ENCODE peak calls at places on chromosomes 6 and 20, in eight cellular contexts. I is PC-3, P is GM13977, H is HL-60, D is adrenal gland, K is osteocyte, J is left ventricle myocardium inferior, N is progenitor cell of endocrine pancreas. V is an unnamed sample.

GRCh38 chr20:48599748-48600469 is 227.9 kb downstream of the PREX1 start:
- DNase-seq in I (no peak), P (no peak), H (no peak), D (no peak), K (no peak), J (no peak), N (no peak), V (no peak)

GRCh38 chr20:53763707-53764415 is 170.2 kb upstream of the ZNF217 start:
- DNase-seq in I (peak), P (no peak), H (no peak), D (no peak), K (no peak), J (no peak), N (no peak), V (no peak)

GRCh38 chr20:19881990-19882389 is 123.9 kb downstream of the RIN2 start:
- DNase-seq in I (no peak), P (no peak), H (no peak), D (no peak), K (no peak), J (no peak), N (no peak), V (no peak)

GRCh38 chr20:3616250-3616649 is 46.9 kb downstream of the GFRA4 start:
- DNase-seq in I (peak), P (no peak), H (no peak), D (no peak), K (no peak), J (peak), N (no peak), V (no peak)

GRCh38 chr20:1215386-1216170 is 10.3 kb upstream of the RAD21L1 start:
- DNase-seq in I (no peak), P (no peak), H (no peak), D (no peak), K (no peak), J (no peak), N (no peak), V (no peak)

GRCh38 chr20:38692436-38693411 is 31.6 kb upstream of the SLC32A1 start:
- DNase-seq in I (peak), P (peak), H (peak), D (peak), K (no peak), J (peak), N (peak), V (peak)

GRCh38 chr6:155916870-155917624 is 461.4 kb upstream of the NOX3 start:
- DNase-seq in I (no peak), P (no peak), H (no peak), D (no peak), K (no peak), J (no peak), N (no peak), V (no peak)

GRCh38 chr6:137271245-137272183 is 52.3 kb upstream of the IFNGR1 start:
- DNase-seq in I (peak), P (peak), H (peak), D (no peak), K (no peak), J (no peak), N (no peak), V (no peak)

GRCh38 chr6:169571123-169571962 is 130.5 kb downstream of the WDR27 start:
- DNase-seq in I (peak), P (no peak), H (no peak), D (no peak), K (no peak), J (no peak), N (no peak), V (no peak)

GRCh38 chr20:21259346-21259745 is 43.8 kb upstream of the XRN2 start:
- DNase-seq in I (no peak), P (no peak), H (no peak), D (no peak), K (no peak), J (no peak), N (no peak), V (no peak)

GRCh38 chr6:168625602-168626001 is 184.6 kb downstream of the SMOC2 start:
- DNase-seq in I (no peak), P (no peak), H (no peak), D (no peak), K (no peak), J (no peak), N (no peak), V (no peak)

GRCh38 chr20:10125757-10126156 is 91.0 kb downstream of the ANKEF1 start:
- DNase-seq in I (peak), P (no peak), H (no peak), D (peak), K (no peak), J (no peak), N (no peak), V (no peak)

GRCh38 chr6:131225127-131225526 is 89.9 kb downstream of the AKAP7 start:
- DNase-seq in I (no peak), P (no peak), H (no peak), D (no peak), K (no peak), J (no peak), N (no peak), V (no peak)

GRCh38 chr6:68638225-68638900 is 3.3 kb downstream of the ADGRB3 start:
- DNase-seq in I (peak), P (peak), H (no peak), D (no peak), K (no peak), J (peak), N (no peak), V (no peak)

GRCh38 chr6:129701721-129702455 is 8.1 kb downstream of the ARHGAP18 start:
- DNase-seq in I (no peak), P (no peak), H (no peak), D (no peak), K (no peak), J (no peak), N (no peak), V (no peak)

GRCh38 chr20:11791316-11792228 is 126.1 kb upstream of the BTBD3 start:
- DNase-seq in I (peak), P (no peak), H (no peak), D (no peak), K (no peak), J (no peak), N (no peak), V (no peak)

GRCh38 chr20:10478205-10478604 is 43.1 kb downstream of the SLX4IP start:
- DNase-seq in I (no peak), P (peak), H (no peak), D (no peak), K (no peak), J (no peak), N (no peak), V (no peak)

GRCh38 chr6:13762648-13763441 is 51.2 kb upstream of the RANBP9 start:
- DNase-seq in I (no peak), P (peak), H (peak), D (no peak), K (no peak), J (no peak), N (no peak), V (no peak)

GRCh38 chr20:56826971-56827645 is 198.0 kb downstream of the TFAP2C start:
- DNase-seq in I (peak), P (no peak), H (no peak), D (no peak), K (no peak), J (no peak), N (no peak), V (no peak)

GRCh38 chr6:122772724-122773123 is 6.8 kb upstream of the FABP7 start:
- DNase-seq in I (peak), P (no peak), H (no peak), D (no peak), K (no peak), J (no peak), N (no peak), V (no peak)

GRCh38 chr6:159012201-159012600 is 12.2 kb upstream of the RSPH3 start:
- DNase-seq in I (no peak), P (no peak), H (no peak), D (no peak), K (no peak), J (no peak), N (no peak), V (no peak)

GRCh38 chr20:31572042-31572700 is 32.9 kb upstream of the ID1 start:
- DNase-seq in I (no peak), P (no peak), H (no peak), D (no peak), K (no peak), J (peak), N (no peak), V (peak)

GRCh38 chr6:74870403-74870802 is 335.4 kb downstream of the COL12A1 start:
- DNase-seq in I (peak), P (no peak), H (no peak), D (no peak), K (no peak), J (no peak), N (no peak), V (no peak)
- TF ChIP-seq CTCF in I (no peak), P (no peak), H (no peak), D (no peak), K (peak), J (peak), N (no peak), V (no peak)

GRCh38 chr6:125509477-125509876 is 207.7 kb upstream of the HDDC2 start:
- DNase-seq in I (no peak), P (no peak), H (no peak), D (no peak), K (no peak), J (no peak), N (no peak), V (no peak)
- TF ChIP-seq CTCF in I (no peak), P (no peak), H (no peak), D (no peak), K (no peak), J (no peak), N (no peak), V (no peak)

GRCh38 chr6:102619585-102619984 is 1226.1 kb downstream of the GRIK2 start:
- DNase-seq in I (peak), P (peak), H (peak), D (no peak), K (no peak), J (no peak), N (no peak), V (no peak)
- TF ChIP-seq CTCF in I (peak), P (peak), H (peak), D (peak), K (peak), J (peak), N (peak), V (no peak)

GRCh38 chr6:26459023-26459810 is 1.5 kb downstream of the BTN2A1 start:
- DNase-seq in I (no peak), P (no peak), H (no peak), D (no peak), K (no peak), J (no peak), N (no peak), V (no peak)

GRCh38 chr6:26454641-26455040 is 3.1 kb upstream of the BTN2A1 start:
- DNase-seq in I (no peak), P (no peak), H (no peak), D (no peak), K (no peak), J (no peak), N (no peak), V (no peak)

GRCh38 chr6:26457407-26457795 is 354 bp upstream of the BTN2A1 start:
- DNase-seq in I (no peak), P (no peak), H (no peak), D (peak), K (no peak), J (peak), N (no peak), V (no peak)

GRCh38 chr6:26455357-26455970 is 2.3 kb upstream of the BTN2A1 start:
- DNase-seq in I (no peak), P (no peak), H (no peak), D (no peak), K (no peak), J (no peak), N (no peak), V (no peak)

DNA sequence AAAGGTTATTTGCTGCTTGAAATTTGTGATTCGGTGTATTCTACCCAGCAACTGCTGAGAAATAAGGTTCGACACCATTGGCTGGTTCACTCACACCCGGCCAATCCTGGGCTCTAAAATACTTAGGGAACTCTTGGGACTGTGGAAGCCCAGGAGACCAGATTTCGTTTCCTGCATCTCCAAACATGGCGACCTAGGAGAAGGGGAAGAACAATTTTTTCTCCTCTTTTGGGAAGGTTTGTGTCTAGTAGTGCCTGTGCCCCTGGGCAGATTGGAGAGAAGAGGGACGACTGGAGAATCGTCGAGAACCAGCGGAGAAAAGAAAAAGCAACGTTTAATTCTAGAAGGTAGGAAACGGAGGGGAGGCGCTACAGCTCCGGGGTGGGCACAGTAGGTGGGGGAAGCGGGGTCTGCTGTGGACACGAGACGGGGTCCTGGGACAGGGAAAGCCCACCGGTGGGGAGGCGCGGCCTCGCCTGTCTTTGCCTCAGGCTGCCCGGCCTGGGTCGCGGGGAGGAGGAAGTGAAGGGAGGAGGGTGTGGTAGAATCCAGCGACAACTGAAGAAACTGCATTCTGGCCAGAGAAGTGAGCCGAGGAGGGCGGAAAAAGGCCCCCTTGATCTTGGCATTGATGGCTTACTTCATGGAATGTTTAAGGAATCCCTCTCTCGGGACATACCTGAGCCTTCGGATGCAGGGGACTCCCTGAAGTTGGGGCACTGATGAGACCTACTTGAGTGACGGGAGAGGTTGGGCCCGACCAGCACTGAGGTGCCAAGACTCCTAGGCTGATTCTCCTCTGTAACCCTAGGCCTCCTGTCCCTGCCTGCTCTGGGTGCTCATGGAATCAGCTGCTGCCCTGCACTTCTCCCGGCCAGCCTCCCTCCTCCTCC is at the start of gene BTN2A1:
- DNase-seq in I (peak), P (peak), H (peak), D (peak), K (peak), J (peak), N (peak), V (peak)
- TF ChIP-seq CTCF in I (no peak), P (no peak), H (no peak), D (no peak), K (no peak), J (no peak), N (no peak), V (no peak)

GRCh38 chr6:128487055-128487454 is 33.3 kb downstream of the PTPRK start:
- DNase-seq in I (peak), P (no peak), H (no peak), D (no peak), K (no peak), J (no peak), N (no peak), V (no peak)
- TF ChIP-seq CTCF in I (peak), P (no peak), H (no peak), D (no peak), K (peak), J (peak), N (peak), V (no peak)

GRCh38 chr20:51313275-51313898 is 229.1 kb downstream of the NFATC2 start:
- DNase-seq in I (peak), P (no peak), H (no peak), D (no peak), K (no peak), J (no peak), N (no peak), V (no peak)
- TF ChIP-seq CTCF in I (peak), P (no peak), H (no peak), D (no peak), K (no peak), J (no peak), N (no peak), V (no peak)

GRCh38 chr6:133062702-133063319 is 178.3 kb upstream of the EYA4 start:
- DNase-seq in I (peak), P (no peak), H (no peak), D (no peak), K (no peak), J (no peak), N (no peak), V (no peak)
- TF ChIP-seq CTCF in I (no peak), P (no peak), H (no peak), D (no peak), K (no peak), J (no peak), N (no peak), V (no peak)

DNA sequence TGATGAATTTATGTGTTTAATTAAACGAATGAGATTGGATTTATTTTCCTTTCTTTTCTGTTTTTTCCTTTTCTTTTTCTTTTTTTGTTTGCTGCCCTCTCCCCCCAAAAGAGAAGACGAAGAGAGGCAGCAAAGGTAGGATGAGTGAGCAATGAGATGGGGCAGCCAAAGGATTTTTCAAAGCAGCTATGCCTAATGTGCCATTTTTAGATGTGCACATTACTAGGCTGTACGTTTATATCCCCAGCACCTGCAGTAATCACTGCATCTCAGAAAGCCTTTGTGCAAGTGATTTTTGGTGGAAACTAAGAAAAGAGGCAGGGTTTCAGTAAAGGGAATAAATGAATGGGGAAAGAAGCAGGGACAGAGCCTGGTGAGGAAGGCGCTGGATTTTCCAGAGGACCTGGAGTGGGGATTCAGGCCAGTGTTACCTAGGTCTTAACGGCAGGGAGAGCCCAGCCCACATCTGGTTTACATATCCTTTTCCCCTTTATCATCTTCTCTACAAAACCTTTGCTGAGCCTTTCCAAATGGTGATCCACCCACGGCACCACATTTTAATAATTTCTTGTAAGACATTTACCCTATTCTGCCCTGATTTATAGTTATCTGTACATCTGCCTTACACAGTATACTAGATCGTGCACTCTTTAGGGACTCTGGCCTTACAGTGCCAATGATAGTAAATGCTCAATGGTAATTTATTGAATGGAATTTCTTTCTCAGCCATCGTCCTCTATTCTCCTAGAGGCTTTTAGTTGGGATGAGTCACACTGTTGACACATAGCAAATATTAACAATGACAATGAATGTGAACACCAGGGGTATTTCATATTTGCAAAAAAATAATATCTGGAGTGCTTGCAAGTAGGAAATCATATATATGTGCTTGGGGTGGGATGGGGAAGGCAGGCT is 38.3 kb upstream of the ATXN1 start:
- DNase-seq in I (peak), P (no peak), H (no peak), D (no peak), K (no peak), J (no peak), N (no peak), V (no peak)
- TF ChIP-seq CTCF in I (no peak), P (no peak), H (no peak), D (no peak), K (no peak), J (no peak), N (no peak), V (no peak)

GRCh38 chr6:27694547-27694874 is 217.7 kb downstream of the OR2B2 start:
- DNase-seq in I (no peak), P (no peak), H (no peak), D (no peak), K (no peak), J (no peak), N (no peak), V (no peak)
- TF ChIP-seq CTCF in I (no peak), P (no peak), H (no peak), D (no peak), K (no peak), J (no peak), N (no peak), V (no peak)